ENCODE peak calls at places on chromosomes 16 and 17, in five cellular contexts. X, L, Q, Y and M are unnamed samples.

GRCh38 chr17:12081720-12082119 is 61.0 kb downstream of the MAP2K4 start:
- DNase-seq in X (no peak), L (no peak), Q (no peak), Y (no peak), M (no peak)

GRCh38 chr16:73356401-73357079 is 308.6 kb upstream of the ZFHX3 start:
- DNase-seq in X (no peak), L (no peak), Q (no peak), Y (no peak), M (no peak)

GRCh38 chr16:11210260-11210659 is 45.7 kb downstream of the SOCS1 start:
- DNase-seq in X (no peak), L (no peak), Q (no peak), Y (no peak), M (no peak)

GRCh38 chr17:47945080-47945479 is 3.7 kb downstream of the PNPO start:
- DNase-seq in X (no peak), L (no peak), Q (no peak), Y (no peak), M (no peak)

GRCh38 chr17:61000911-61001310 is 323.3 kb downstream of the BCAS3 start:
- DNase-seq in X (no peak), L (no peak), Q (no peak), Y (peak; percentile 57), M (no peak)

GRCh38 chr17:44689492-44690217 is at the start of gene CCDC43:
- DNase-seq in X (peak; percentile 89), L (peak; percentile 34), Q (peak; percentile 98), Y (peak; percentile 96), M (peak; percentile 85)

GRCh38 chr17:11553135-11553534 is 45.1 kb upstream of the DNAH9 start:
- DNase-seq in X (no peak), L (no peak), Q (no peak), Y (no peak), M (no peak)

GRCh38 chr17:80096531-80097306 is 4.7 kb upstream of the GAA start:
- DNase-seq in X (no peak), L (no peak), Q (no peak), Y (no peak), M (no peak)